ENCODE peak calls at places on chromosomes 16 and 17, in five cellular contexts. Z is GM12878, R is GM12891, S is H1, A is K562. V is an unnamed sample.

GRCh38 chr17:75636381-75637142 is 3.3 kb downstream of the SMIM5 start:
- DNase-seq in Z (no peak), S (peak), A (no peak), R (no peak), V (no peak)

GRCh38 chr17:31061678-31062077 is 33.1 kb upstream of the NF1 start:
- DNase-seq in R (no peak), A (peak), Z (no peak), S (peak), V (no peak)

GRCh38 chr16:49856741-49857330 is 924 bp upstream of the ZNF423 start:
- DNase-seq in A (peak), Z (no peak), S (peak), R (no peak), V (no peak)

GRCh38 chr16:70433456-70434103 is 5.3 kb downstream of the ST3GAL2 start:
- DNase-seq in A (peak), S (no peak), R (no peak), Z (no peak), V (no peak)

GRCh38 chr17:59342681-59343127 is 11.2 kb downstream of the YPEL2 start:
- DNase-seq in Z (no peak), A (no peak), S (no peak), R (no peak), V (no peak)

GRCh38 chr16:3546990-3547682 is 30.1 kb downstream of the NLRC3 start:
- DNase-seq in A (no peak), S (no peak), R (no peak), Z (no peak), V (no peak)

GRCh38 chr17:69437475-69437874 is 23.0 kb downstream of the MAP2K6 start:
- DNase-seq in Z (no peak), R (no peak), S (peak), A (no peak), V (no peak)

GRCh38 chr17:36001109-36001735 is at the start of gene CCL15:
- DNase-seq in Z (no peak), A (no peak), R (no peak), S (no peak), V (no peak)

GRCh38 chr17:48816774-48817590 is at the start of gene TTLL6:
- DNase-seq in R (peak), S (peak), Z (no peak), A (peak), V (peak)

GRCh38 chr17:61647044-61647443 is 56.0 kb upstream of the NACA2 start:
- DNase-seq in R (no peak), Z (no peak), A (no peak), S (no peak), V (no peak)

GRCh38 chr17:79742951-79743476 is 12.3 kb downstream of the ENPP7 start:
- DNase-seq in S (no peak), A (no peak), R (no peak), Z (no peak), V (no peak)

GRCh38 chr16:19883296-19883951 is 1.2 kb downstream of the GPRC5B start:
- DNase-seq in S (peak), Z (no peak), R (no peak), A (peak), V (no peak)

GRCh38 chr17:64398330-64398729 is 7.7 kb upstream of the PECAM1 start:
- DNase-seq in S (no peak), A (no peak), R (no peak), Z (no peak), V (no peak)

GRCh38 chr16:28497386-28497785 is 2.9 kb downstream of the APOBR start:
- DNase-seq in S (no peak), Z (no peak), A (no peak), R (no peak), V (no peak)

GRCh38 chr16:57245472-57246113 is 534 bp downstream of the ARL2BP start:
- DNase-seq in S (no peak), A (peak), R (no peak), Z (no peak), V (peak)

GRCh38 chr17:79952265-79952877 is 83.3 kb downstream of the TBC1D16 start:
- DNase-seq in S (no peak), A (no peak), R (no peak), Z (no peak), V (peak)

GRCh38 chr17:46875849-46876352 is 24.5 kb downstream of the WNT9B start:
- DNase-seq in Z (no peak), S (no peak), A (no peak), R (no peak), V (no peak)

GRCh38 chr17:7886227-7887037 is 2.2 kb upstream of the CHD3 start:
- DNase-seq in Z (no peak), R (no peak), A (peak), S (peak), V (no peak)

GRCh38 chr16:4021070-4021779 is 95.0 kb downstream of the ADCY9 start:
- DNase-seq in S (no peak), Z (no peak), R (no peak), A (no peak), V (no peak)

GRCh38 chr16:67055712-67056487 is 27.0 kb downstream of the CBFB start:
- DNase-seq in R (peak), Z (no peak), S (no peak), A (peak), V (no peak)

GRCh38 chr16:24729967-24730815 is 740 bp downstream of the TNRC6A start:
- DNase-seq in S (no peak), Z (no peak), R (no peak), A (peak), V (no peak)

GRCh38 chr17:78990349-78991016 is 10.8 kb upstream of the LGALS3BP start:
- DNase-seq in S (no peak), A (no peak), Z (no peak), R (peak), V (no peak)

GRCh38 chr16:1119766-1120611 is 23.9 kb upstream of the C1QTNF8 start:
- DNase-seq in Z (no peak), S (no peak), R (no peak), A (peak), V (no peak)

GRCh38 chr16:7392206-7392605 is 59.6 kb downstream of the RBFOX1 start:
- DNase-seq in S (no peak), Z (no peak), R (no peak), A (no peak), V (no peak)

GRCh38 chr17:39665642-39666221 is 583 bp downstream of the TCAP start:
- DNase-seq in A (no peak), Z (no peak), S (no peak), R (no peak), V (no peak)

GRCh38 chr16:273547-274421 is 2.0 kb downstream of the RGS11 start:
- DNase-seq in R (no peak), S (no peak), A (peak), Z (no peak), V (peak)

DNA sequence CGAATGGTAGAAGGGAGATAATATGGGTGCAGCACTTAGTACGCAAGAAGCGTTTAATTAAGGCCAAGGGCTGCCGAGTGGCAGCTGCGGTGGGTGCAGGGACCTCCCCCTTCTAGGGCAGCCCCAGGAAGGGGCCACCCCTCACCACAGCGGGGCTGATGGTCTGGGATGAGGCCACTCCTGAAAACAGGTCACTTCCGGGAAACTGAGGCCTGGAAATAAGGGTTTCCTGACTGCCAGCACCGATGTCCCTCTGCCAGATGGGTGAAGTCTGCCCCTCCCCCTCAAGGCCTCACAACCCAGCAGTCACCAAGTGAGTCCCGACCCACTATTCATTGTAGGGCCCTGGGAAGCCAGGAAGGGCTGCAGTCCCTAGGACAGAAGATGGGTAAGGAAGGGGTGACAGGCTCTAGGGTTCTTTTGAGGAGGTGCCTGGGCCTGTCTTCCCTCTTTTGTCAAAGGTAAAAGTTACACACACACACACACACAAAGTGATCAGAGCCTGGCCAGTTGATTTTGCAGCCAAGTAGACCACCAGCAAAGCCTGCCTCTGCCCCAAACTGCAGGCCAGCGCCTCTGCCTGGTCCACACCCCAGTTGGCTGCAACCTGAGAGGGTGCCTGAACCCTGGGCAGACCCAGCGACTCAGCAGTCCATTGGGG is 12.5 kb downstream of the SREBF1 start:
- DNase-seq in R (no peak), Z (no peak), A (no peak), S (peak), V (no peak)
- TF ChIP-seq POLR2A in R (no peak), Z (peak), A (no peak), S (no peak), V (no peak)

GRCh38 chr16:81626181-81626674 is 152.9 kb upstream of the PLCG2 start:
- DNase-seq in R (no peak), A (no peak), Z (no peak), S (no peak), V (no peak)

GRCh38 chr16:81624718-81625543 is 154.2 kb upstream of the PLCG2 start:
- DNase-seq in R (no peak), S (no peak), Z (no peak), A (peak), V (no peak)

GRCh38 chr16:81621496-81621895 is 157.6 kb upstream of the PLCG2 start:
- DNase-seq in Z (no peak), S (no peak), A (no peak), R (no peak), V (no peak)

GRCh38 chr16:81625544-81626152 is 153.4 kb upstream of the PLCG2 start:
- DNase-seq in A (no peak), Z (no peak), S (no peak), R (no peak), V (peak)

DNA sequence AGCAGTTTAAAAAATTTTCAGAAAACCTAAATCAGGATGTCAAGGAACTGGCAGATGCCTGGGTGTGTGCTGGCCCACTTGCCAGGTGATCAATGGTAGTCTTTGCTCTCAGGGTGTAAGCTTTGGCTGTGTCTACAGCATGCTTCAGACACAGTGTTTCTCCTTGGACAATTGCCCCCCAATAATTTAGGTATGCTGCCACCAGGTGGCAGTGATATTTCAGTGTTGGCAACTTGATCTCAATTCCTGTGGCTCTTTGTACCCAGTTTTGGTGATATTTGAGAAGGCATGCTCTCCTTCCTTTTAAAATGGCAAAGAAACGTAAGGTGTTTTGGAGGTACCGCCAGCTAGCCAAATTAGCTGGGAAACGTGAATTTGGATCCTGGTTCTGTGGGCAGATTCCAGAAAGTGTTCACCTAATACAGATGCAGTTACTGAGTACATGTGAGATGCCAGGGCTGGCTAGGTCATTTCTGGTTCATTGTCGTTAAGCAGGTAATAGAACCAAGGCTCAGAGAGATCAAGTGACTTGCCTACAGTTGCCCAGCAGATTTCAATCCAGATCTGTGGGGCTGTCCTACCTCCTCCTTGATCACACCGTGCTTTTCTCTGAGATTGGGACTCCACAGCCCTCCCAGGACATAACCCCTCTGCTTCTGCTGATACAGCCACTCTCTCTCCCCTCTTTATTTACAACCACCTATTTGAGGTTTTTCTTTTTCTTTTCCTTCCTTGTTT is 155.6 kb upstream of the PLCG2 start:
- DNase-seq in A (peak), R (no peak), S (no peak), Z (peak), V (no peak)
- TF ChIP-seq POLR2AphosphoS5 in A (no peak), R (no peak), S (no peak), Z (no peak), V (no peak)

GRCh38 chr17:82520041-82520910 is 744 bp downstream of the FOXK2 start:
- DNase-seq in R (no peak), Z (no peak), S (peak), A (no peak), V (peak)
- TF ChIP-seq TAF1 in R (no peak), Z (no peak), S (no peak), A (no peak), V (no peak)

GRCh38 chr17:28042657-28042720 is at the start of gene NLK:
- DNase-seq in R (no peak), A (no peak), S (no peak), Z (no peak), V (no peak)

GRCh38 chr17:28043296-28043695 is 819 bp downstream of the NLK start:
- DNase-seq in A (no peak), R (no peak), S (no peak), Z (no peak), V (no peak)

GRCh38 chr17:28042721-28043291 is 329 bp downstream of the NLK start:
- DNase-seq in Z (no peak), R (no peak), S (no peak), A (no peak), V (no peak)

GRCh38 chr17:28041844-28042656 is 427 bp upstream of the NLK start:
- DNase-seq in S (peak), Z (no peak), R (no peak), A (no peak), V (no peak)

GRCh38 chr17:28041068-28041843 is 1.2 kb upstream of the NLK start:
- DNase-seq in S (peak), A (peak), R (peak), Z (peak), V (peak)
- TF ChIP-seq POLR2A in S (no peak), A (peak), R (peak), Z (peak), V (peak)

GRCh38 chr17:45144199-45145034 is 3.9 kb upstream of the HEXIM1 start:
- DNase-seq in Z (no peak), S (peak), R (no peak), A (peak), V (no peak)
- TF ChIP-seq POLR2AphosphoS5 in Z (no peak), S (no peak), R (no peak), A (no peak), V (no peak)

V was measured in GM12892.